ENCODE peak calls at places on chromosomes 3 and 15, in six cellular contexts. X is OCI-LY7, D is fibroblast of lung, I is choroid plexus epithelial cell, N is cardiac muscle cell, U is AG04450. K is an unnamed sample.
A peak's percentile ranks its signal among the peaks of the same experiment; 100 is the strongest.

GRCh38 chr15:64354683-64355558 is 1.1 kb downstream of the CSNK1G1 start:
- DNase-seq in X (no peak), D (no peak), I (no peak), N (no peak), U (no peak), K (peak; percentile 26)

GRCh38 chr3:112855883-112856282 is 9.2 kb upstream of the CD200R1L start:
- DNase-seq in X (no peak), D (no peak), I (no peak), N (no peak), U (no peak), K (no peak)

GRCh38 chr3:125054436-125055164 is 1.2 kb downstream of the HEG1 start:
- DNase-seq in X (peak; percentile 21), D (peak; percentile 80), I (peak; percentile 71), N (peak; percentile 38), U (no peak), K (peak; percentile 41)

GRCh38 chr3:138351916-138352555 is 3.7 kb downstream of the MRAS start:
- DNase-seq in X (no peak), D (no peak), I (no peak), N (no peak), U (no peak), K (no peak)

GRCh38 chr15:25862087-25862468 is 1.0 kb downstream of the ATP10A start:
- DNase-seq in X (no peak), D (peak; percentile 5), I (no peak), N (no peak), U (no peak), K (no peak)

GRCh38 chr3:24128195-24129005 is 183.3 kb downstream of the NR1D2 start:
- DNase-seq in X (no peak), D (peak; percentile 93), I (peak; percentile 76), N (no peak), U (no peak), K (no peak)

GRCh38 chr3:143245692-143246091 is 126.1 kb downstream of the CHST2 start:
- DNase-seq in X (no peak), D (no peak), I (no peak), N (no peak), U (no peak), K (no peak)

GRCh38 chr15:96340348-96340610 is 9.8 kb downstream of the NR2F2 start:
- DNase-seq in X (no peak), D (no peak), I (no peak), N (no peak), U (no peak), K (no peak)

GRCh38 chr15:100116416-100117190 is 225.2 kb downstream of the ADAMTS17 start:
- DNase-seq in X (peak; percentile 22), D (peak; percentile 57), I (no peak), N (no peak), U (no peak), K (peak; percentile 87)

GRCh38 chr15:57353317-57353804 is 22.9 kb upstream of the CGNL1 start:
- DNase-seq in X (no peak), D (no peak), I (peak; percentile 72), N (no peak), U (no peak), K (no peak)

GRCh38 chr3:20352547-20353164 is 166.7 kb upstream of the SGO1 start:
- DNase-seq in X (no peak), D (peak; percentile 29), I (peak; percentile 9), N (no peak), U (no peak), K (no peak)

GRCh38 chr15:32029862-32030781 is at the start of gene CHRNA7:
- DNase-seq in X (peak; percentile 19), D (peak; percentile 12), I (peak; percentile 4), N (peak; percentile 92), U (no peak), K (peak; percentile 83)

GRCh38 chr15:32033186-32033890 is 3.0 kb downstream of the CHRNA7 start:
- DNase-seq in X (no peak), D (no peak), I (no peak), N (no peak), U (no peak), K (no peak)

GRCh38 chr15:32029409-32029861 is 880 bp upstream of the CHRNA7 start:
- DNase-seq in X (no peak), D (peak; percentile 0), I (no peak), N (peak; percentile 70), U (no peak), K (peak; percentile 77)

GRCh38 chr15:32028921-32029320 is 1.4 kb upstream of the CHRNA7 start:
- DNase-seq in X (no peak), D (no peak), I (no peak), N (peak; percentile 50), U (no peak), K (peak; percentile 36)

GRCh38 chr15:32030795-32031194 is 480 bp downstream of the CHRNA7 start:
- DNase-seq in X (no peak), D (peak; percentile 1), I (no peak), N (peak; percentile 29), U (no peak), K (peak; percentile 31)
- H3K4me3 ChIP-seq in X (no peak overlapping the region), D (no peak overlapping the region), I (no peak overlapping the region), N (peak overlapping the region; percentile 82), U (peak overlapping the region; percentile 52), K (peak overlapping the region; percentile 74)

GRCh38 chr3:192514081-192514753 is 213.1 kb downstream of the FGF12 start:
- DNase-seq in X (no peak), D (peak; percentile 2), I (peak; percentile 5), N (peak; percentile 80), U (no peak), K (peak; percentile 36)
- H3K4me3 ChIP-seq in X (no peak overlapping the region), D (no peak overlapping the region), I (no peak overlapping the region), N (peak overlapping the region; percentile 50), U (no peak overlapping the region), K (no peak overlapping the region)

GRCh38 chr15:39269821-39270220 is 311.1 kb upstream of the THBS1 start:
- DNase-seq in X (no peak), D (no peak), I (no peak), N (no peak), U (no peak), K (no peak)

GRCh38 chr15:39270221-39270835 is 310.6 kb upstream of the THBS1 start:
- DNase-seq in X (no peak), D (no peak), I (no peak), N (no peak), U (no peak), K (no peak)

GRCh38 chr15:39272901-39273300 is 308.0 kb upstream of the THBS1 start:
- DNase-seq in X (no peak), D (no peak), I (no peak), N (no peak), U (no peak), K (peak; percentile 34)

GRCh38 chr15:39269352-39269751 is 311.5 kb upstream of the THBS1 start:
- DNase-seq in X (no peak), D (no peak), I (no peak), N (no peak), U (no peak), K (peak; percentile 58)

DNA sequence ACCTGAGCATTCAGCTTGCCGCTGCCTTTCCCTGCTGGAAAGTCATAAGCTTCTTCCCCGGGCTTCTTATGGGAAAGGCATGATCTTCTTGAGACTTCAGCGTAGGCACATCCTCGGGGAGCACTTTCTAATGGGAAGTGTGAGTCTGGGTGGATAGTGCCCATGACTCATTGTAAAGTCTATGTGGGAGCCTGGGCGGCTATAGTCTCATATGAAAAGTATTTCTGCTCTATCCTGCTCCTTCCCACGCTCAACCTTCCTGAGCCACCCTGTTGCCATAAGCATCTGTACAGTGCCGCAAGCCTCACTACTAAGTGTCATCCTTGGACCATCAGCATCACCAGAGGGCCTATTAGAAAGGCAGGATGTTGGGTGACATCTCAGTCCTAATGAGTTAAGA is 309.9 kb upstream of the THBS1 start:
- DNase-seq in X (no peak), D (peak; percentile 59), I (peak; percentile 79), N (no peak), U (peak; percentile 78), K (no peak)
- H3K4me3 ChIP-seq in X (no peak overlapping the region), D (no peak overlapping the region), I (no peak overlapping the region), N (no peak overlapping the region), U (no peak overlapping the region), K (no peak overlapping the region)

DNA sequence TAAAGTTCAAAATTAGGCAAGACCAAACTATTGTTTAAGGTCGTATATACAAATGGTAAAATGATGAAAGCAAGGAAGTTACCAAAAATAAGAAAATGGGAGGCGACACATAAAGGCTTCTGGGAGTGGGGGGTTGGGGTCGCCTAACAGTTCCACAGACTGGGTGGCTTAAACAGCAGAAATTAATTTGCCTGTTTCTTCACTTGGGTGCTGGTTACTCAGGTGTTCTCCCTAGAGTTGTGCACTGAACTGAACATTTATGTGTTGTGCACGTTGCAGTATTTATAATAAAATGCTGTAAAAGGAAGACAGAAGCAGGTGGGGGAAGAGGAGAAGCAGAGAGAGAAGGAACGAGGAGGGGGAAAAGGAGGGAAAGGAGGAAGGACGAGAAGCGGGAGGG is 10.5 kb upstream of the RNU6-1 start:
- DNase-seq in X (peak; percentile 57), D (no peak), I (no peak), N (no peak), U (no peak), K (no peak)
- H3K4me3 ChIP-seq in X (peak overlapping the region; percentile 32), D (no peak overlapping the region), I (no peak overlapping the region), N (no peak overlapping the region), U (no peak overlapping the region), K (no peak overlapping the region)

DNA sequence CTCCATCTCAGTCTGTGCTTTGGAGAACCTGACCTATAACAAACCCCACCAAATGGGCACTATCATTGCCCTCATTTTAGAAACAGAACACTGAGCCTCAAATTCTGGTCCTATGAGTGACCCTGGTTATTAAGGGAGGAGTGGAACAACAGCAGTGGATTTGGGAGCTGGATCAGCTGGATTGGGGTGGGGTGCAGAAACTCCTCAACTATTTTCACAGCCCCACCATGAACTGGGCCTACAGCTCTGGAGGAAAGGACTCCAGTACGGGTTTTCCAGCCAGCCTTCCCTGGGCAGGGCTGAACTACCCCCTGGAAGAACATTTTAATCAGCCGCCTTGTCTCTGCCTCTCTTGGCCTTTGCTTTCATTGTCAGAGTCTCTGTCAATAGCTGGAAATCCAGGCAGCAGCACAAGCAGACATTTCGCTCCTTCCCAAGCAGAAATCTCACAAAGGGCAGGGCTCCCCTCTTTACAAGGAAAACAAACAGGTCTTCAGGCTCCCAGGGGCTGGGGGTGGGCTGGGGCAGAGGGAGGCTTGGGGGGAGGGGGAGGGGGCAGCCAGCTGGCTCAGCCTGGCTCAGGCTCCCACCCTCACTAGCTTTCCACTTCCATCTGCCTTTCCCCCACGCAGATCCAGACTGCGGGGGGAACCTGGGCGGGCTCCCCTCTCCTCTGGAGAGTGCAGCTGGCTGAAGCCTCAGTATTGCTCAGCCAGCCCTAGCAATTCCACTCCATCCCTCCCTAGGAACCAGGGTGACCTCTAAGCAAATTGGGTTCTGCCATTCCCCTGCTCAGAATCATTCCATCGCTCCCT is 13.7 kb upstream of the TLE3 start:
- DNase-seq in X (peak; percentile 40), D (peak; percentile 94), I (peak; percentile 93), N (peak; percentile 90), U (peak; percentile 63), K (peak; percentile 92)
- H3K4me3 ChIP-seq in X (no peak overlapping the region), D (no peak overlapping the region), I (no peak overlapping the region), N (peak overlapping the region; percentile 2), U (peak overlapping the region; percentile 11), K (no peak overlapping the region)

DNA sequence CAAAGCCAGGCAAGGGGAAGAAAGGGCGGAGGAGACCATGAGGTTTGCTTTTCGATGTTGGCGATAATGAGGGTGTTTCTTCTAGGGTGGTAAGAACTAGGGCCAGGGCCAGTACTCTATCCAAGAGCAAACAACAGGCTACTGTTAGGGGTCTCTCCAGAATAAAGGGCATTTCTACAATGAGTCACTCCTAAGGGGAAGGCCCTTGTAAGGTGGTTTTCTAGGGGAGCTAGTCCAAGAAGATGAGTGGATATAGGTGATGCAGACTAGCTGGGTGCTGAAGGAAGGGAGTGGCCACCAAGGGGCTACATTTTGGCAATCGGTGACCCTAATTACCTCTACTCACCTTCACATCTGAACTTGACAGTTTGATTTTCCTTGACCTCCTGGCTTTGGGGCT is 148.5 kb upstream of the HACD2 start:
- DNase-seq in X (no peak), D (no peak), I (no peak), N (no peak), U (no peak), K (no peak)
- H3K4me3 ChIP-seq in X (no peak overlapping the region), D (no peak overlapping the region), I (no peak overlapping the region), N (no peak overlapping the region), U (no peak overlapping the region), K (no peak overlapping the region)

K was measured in SJCRH30.